ENCODE peak calls at places on chromosome 4, in four cellular contexts. One of them, this sample, is unnamed. For H4K20me1, the result is how much of the 10 kb centered on the place peaks cover.

GRCh38 chr4:98514930-98515809 is 143.2 kb downstream of the TSPAN5 start:
- DNase-seq in IMR-90: peak
- DNase-seq in K562: peak
- DNase-seq in GM12878: no peak
- DNase-seq in this sample: no peak

GRCh38 chr4:148770377-148770776 is 328.2 kb upstream of the NR3C2 start:
- DNase-seq in IMR-90: no peak
- DNase-seq in K562: no peak
- DNase-seq in GM12878: no peak
- DNase-seq in this sample: no peak

GRCh38 chr4:38869511-38869910 is 1.9 kb downstream of the FAM114A1 start:
- DNase-seq in GM12878: no peak
- DNase-seq in K562: no peak
- DNase-seq in IMR-90: no peak
- DNase-seq in this sample: peak

GRCh38 chr4:38669233-38669632 is 5.2 kb downstream of the KLF3 start:
- DNase-seq in GM12878: no peak
- DNase-seq in IMR-90: no peak
- DNase-seq in K562: peak
- DNase-seq in this sample: peak

GRCh38 chr4:7194251-7195137 is 2.2 kb downstream of the SORCS2 start:
- DNase-seq in K562: no peak
- DNase-seq in IMR-90: no peak
- DNase-seq in GM12878: no peak
- DNase-seq in this sample: no peak

GRCh38 chr4:72094054-72094780 is 62.4 kb downstream of the NPFFR2 start:
- DNase-seq in K562: no peak
- DNase-seq in GM12878: no peak
- DNase-seq in IMR-90: no peak
- DNase-seq in this sample: no peak

GRCh38 chr4:15694431-15694830 is 8.4 kb upstream of the BST1 start:
- DNase-seq in K562: no peak
- DNase-seq in GM12878: no peak
- DNase-seq in IMR-90: no peak
- DNase-seq in this sample: no peak

GRCh38 chr4:110628321-110629213 is 5.7 kb upstream of the PITX2 start:
- DNase-seq in GM12878: no peak
- DNase-seq in K562: no peak
- DNase-seq in IMR-90: no peak
- DNase-seq in this sample: no peak

GRCh38 chr4:119035941-119036737 is 99.5 kb upstream of the MYOZ2 start:
- DNase-seq in IMR-90: peak
- DNase-seq in GM12878: no peak
- DNase-seq in K562: no peak
- DNase-seq in this sample: no peak

GRCh38 chr4:75596061-75596460 is 34.3 kb downstream of the CDKL2 start:
- DNase-seq in K562: no peak
- DNase-seq in GM12878: no peak
- DNase-seq in IMR-90: no peak
- DNase-seq in this sample: no peak

GRCh38 chr4:150236626-150237025 is 158.4 kb downstream of the DCLK2 start:
- DNase-seq in K562: no peak
- DNase-seq in GM12878: no peak
- DNase-seq in IMR-90: peak
- DNase-seq in this sample: peak

GRCh38 chr4:53855886-53856260 is 208.5 kb downstream of the CHIC2 start:
- DNase-seq in GM12878: no peak
- DNase-seq in K562: no peak
- DNase-seq in IMR-90: peak
- DNase-seq in this sample: no peak

GRCh38 chr4:124426279-124426678 is 286.3 kb downstream of the ANKRD50 start:
- DNase-seq in IMR-90: no peak
- DNase-seq in GM12878: no peak
- DNase-seq in K562: no peak
- DNase-seq in this sample: no peak

GRCh38 chr4:59094505-59094904 is 1984.3 kb upstream of the IGFBP7 start:
- DNase-seq in IMR-90: no peak
- DNase-seq in GM12878: no peak
- DNase-seq in K562: no peak
- DNase-seq in this sample: no peak

GRCh38 chr4:152486414-152487389 is 49.2 kb downstream of the FBXW7 start:
- DNase-seq in K562: no peak
- DNase-seq in IMR-90: no peak
- DNase-seq in GM12878: no peak
- DNase-seq in this sample: no peak

GRCh38 chr4:103415801-103416200 is 217.7 kb upstream of the CENPE start:
- DNase-seq in K562: no peak
- DNase-seq in IMR-90: no peak
- DNase-seq in GM12878: no peak
- DNase-seq in this sample: no peak

GRCh38 chr4:13657016-13657415 is 29.5 kb upstream of the BOD1L1 start:
- DNase-seq in K562: no peak
- DNase-seq in IMR-90: no peak
- DNase-seq in GM12878: no peak
- DNase-seq in this sample: no peak

GRCh38 chr4:61805979-61806378 is 605.9 kb downstream of the ADGRL3 start:
- DNase-seq in GM12878: no peak
- DNase-seq in IMR-90: no peak
- DNase-seq in K562: no peak
- DNase-seq in this sample: no peak

GRCh38 chr4:126168484-126168883 is 853.7 kb downstream of the FAT4 start:
- DNase-seq in GM12878: no peak
- DNase-seq in K562: no peak
- DNase-seq in IMR-90: no peak
- DNase-seq in this sample: no peak

GRCh38 chr4:104015680-104016079 is 295.9 kb upstream of the TACR3 start:
- DNase-seq in K562: no peak
- DNase-seq in IMR-90: no peak
- DNase-seq in GM12878: no peak
- DNase-seq in this sample: no peak

GRCh38 chr4:183101956-183102480 is 3.0 kb downstream of the WWC2 start:
- DNase-seq in GM12878: no peak
- DNase-seq in K562: no peak
- DNase-seq in IMR-90: no peak
- DNase-seq in this sample: no peak

GRCh38 chr4:54683616-54684346 is 26.0 kb downstream of the KIT start:
- DNase-seq in GM12878: no peak
- DNase-seq in K562: peak
- DNase-seq in IMR-90: no peak
- DNase-seq in this sample: peak

GRCh38 chr4:125303058-125303457 is 11.7 kb upstream of the FAT4 start:
- DNase-seq in GM12878: no peak
- DNase-seq in IMR-90: peak
- DNase-seq in K562: no peak
- DNase-seq in this sample: no peak

GRCh38 chr4:54745031-54745770 is 87.4 kb downstream of the KIT start:
- DNase-seq in K562: no peak
- DNase-seq in IMR-90: peak
- DNase-seq in GM12878: no peak
- DNase-seq in this sample: peak

GRCh38 chr4:65665951-65666523 is 4.3 kb downstream of the EPHA5 start:
- DNase-seq in IMR-90: no peak
- DNase-seq in GM12878: no peak
- DNase-seq in K562: no peak
- DNase-seq in this sample: no peak

GRCh38 chr4:113330200-113330599 is 280.7 kb downstream of the ANK2 start:
- DNase-seq in K562: no peak
- DNase-seq in GM12878: no peak
- DNase-seq in IMR-90: no peak
- DNase-seq in this sample: no peak

GRCh38 chr4:163866728-163867313 is 372.3 kb downstream of the TMA16 start:
- DNase-seq in K562: peak
- DNase-seq in IMR-90: peak
- DNase-seq in GM12878: no peak
- DNase-seq in this sample: no peak

GRCh38 chr4:20520901-20521300 is 179.4 kb upstream of the PACRGL start:
- DNase-seq in K562: no peak
- DNase-seq in IMR-90: peak
- DNase-seq in GM12878: no peak
- DNase-seq in this sample: peak
- TF ChIP-seq FOS in K562: no peak
- TF ChIP-seq FOS in IMR-90: peak
- TF ChIP-seq FOS in GM12878: no peak
- TF ChIP-seq FOS in this sample: peak

GRCh38 chr4:173535932-173536331 is 5.9 kb upstream of the HAND2 start:
- DNase-seq in GM12878: no peak
- DNase-seq in IMR-90: no peak
- DNase-seq in K562: no peak
- DNase-seq in this sample: no peak

GRCh38 chr4:173532725-173533511 is 2.9 kb upstream of the HAND2 start:
- DNase-seq in K562: no peak
- DNase-seq in IMR-90: no peak
- DNase-seq in GM12878: no peak
- DNase-seq in this sample: no peak

GRCh38 chr4:173534439-173534838 is 4.4 kb upstream of the HAND2 start:
- DNase-seq in K562: no peak
- DNase-seq in IMR-90: no peak
- DNase-seq in GM12878: no peak
- DNase-seq in this sample: no peak

GRCh38 chr4:173536808-173537429 is 6.9 kb upstream of the HAND2 start:
- DNase-seq in IMR-90: no peak
- DNase-seq in GM12878: no peak
- DNase-seq in K562: peak
- DNase-seq in this sample: no peak

GRCh38 chr4:173535165-173535737 is 5.2 kb upstream of the HAND2 start:
- DNase-seq in IMR-90: no peak
- DNase-seq in K562: no peak
- DNase-seq in GM12878: no peak
- DNase-seq in this sample: no peak
- H4K20me1 ChIP-seq in IMR-90: under half
- H4K20me1 ChIP-seq in K562: under half
- H4K20me1 ChIP-seq in GM12878: under half
- H4K20me1 ChIP-seq in this sample: under half

GRCh38 chr4:40316782-40317635 is 18.1 kb upstream of the CHRNA9 start:
- DNase-seq in K562: peak
- DNase-seq in IMR-90: peak
- DNase-seq in GM12878: peak
- DNase-seq in this sample: peak
- TF ChIP-seq FOS in K562: peak
- TF ChIP-seq FOS in IMR-90: peak
- TF ChIP-seq FOS in GM12878: no peak
- TF ChIP-seq FOS in this sample: peak

DNA sequence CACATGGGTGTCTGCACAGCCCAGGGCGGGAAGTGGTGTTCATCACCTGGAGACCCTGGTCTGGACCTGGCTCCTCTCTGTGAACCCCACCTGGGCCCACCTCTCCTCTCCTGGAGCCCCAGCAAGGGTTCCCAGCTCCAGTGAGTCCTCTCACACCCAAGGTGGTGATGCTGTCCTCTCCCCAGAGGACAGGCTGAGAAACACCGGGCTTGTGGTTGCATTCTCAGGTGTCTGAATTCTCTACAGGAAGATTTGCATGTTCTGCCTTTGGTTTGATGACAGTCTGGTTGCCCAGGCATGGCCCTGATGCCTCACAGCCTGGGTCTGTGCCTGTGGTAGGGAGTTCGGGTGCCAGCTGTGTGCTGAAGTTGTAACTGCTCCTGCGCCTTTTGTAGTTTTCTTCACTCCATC is 3.8 kb downstream of the MAEA start:
- DNase-seq in K562: no peak
- DNase-seq in GM12878: peak
- DNase-seq in IMR-90: no peak
- DNase-seq in this sample: no peak
- H4K20me1 ChIP-seq in K562: under half
- H4K20me1 ChIP-seq in GM12878: under half
- H4K20me1 ChIP-seq in IMR-90: half or more
- H4K20me1 ChIP-seq in this sample: under half

DNA sequence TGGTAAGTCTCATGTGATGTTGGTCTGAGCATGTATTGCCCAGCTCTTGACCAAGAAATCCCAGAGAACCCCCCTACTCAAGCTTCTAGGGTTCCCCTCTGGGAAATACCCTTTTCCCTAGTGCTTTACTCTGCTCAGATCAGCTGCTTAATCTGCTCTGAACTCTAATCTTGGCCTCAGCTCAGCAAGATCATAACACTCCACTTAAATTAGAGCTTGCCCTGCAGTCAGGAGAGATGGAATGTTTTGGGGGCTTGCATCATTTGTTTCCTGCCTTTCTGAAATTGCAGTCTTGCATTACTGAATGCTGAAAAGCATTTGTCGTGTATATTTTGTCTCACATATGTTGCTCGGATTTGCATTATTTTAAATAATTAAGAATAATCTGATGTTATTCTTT is 1153.6 kb downstream of the FSTL5 start:
- DNase-seq in K562: no peak
- DNase-seq in IMR-90: no peak
- DNase-seq in GM12878: no peak
- DNase-seq in this sample: no peak
- TF ChIP-seq FOS in K562: no peak
- TF ChIP-seq FOS in IMR-90: no peak
- TF ChIP-seq FOS in GM12878: no peak
- TF ChIP-seq FOS in this sample: no peak

DNA sequence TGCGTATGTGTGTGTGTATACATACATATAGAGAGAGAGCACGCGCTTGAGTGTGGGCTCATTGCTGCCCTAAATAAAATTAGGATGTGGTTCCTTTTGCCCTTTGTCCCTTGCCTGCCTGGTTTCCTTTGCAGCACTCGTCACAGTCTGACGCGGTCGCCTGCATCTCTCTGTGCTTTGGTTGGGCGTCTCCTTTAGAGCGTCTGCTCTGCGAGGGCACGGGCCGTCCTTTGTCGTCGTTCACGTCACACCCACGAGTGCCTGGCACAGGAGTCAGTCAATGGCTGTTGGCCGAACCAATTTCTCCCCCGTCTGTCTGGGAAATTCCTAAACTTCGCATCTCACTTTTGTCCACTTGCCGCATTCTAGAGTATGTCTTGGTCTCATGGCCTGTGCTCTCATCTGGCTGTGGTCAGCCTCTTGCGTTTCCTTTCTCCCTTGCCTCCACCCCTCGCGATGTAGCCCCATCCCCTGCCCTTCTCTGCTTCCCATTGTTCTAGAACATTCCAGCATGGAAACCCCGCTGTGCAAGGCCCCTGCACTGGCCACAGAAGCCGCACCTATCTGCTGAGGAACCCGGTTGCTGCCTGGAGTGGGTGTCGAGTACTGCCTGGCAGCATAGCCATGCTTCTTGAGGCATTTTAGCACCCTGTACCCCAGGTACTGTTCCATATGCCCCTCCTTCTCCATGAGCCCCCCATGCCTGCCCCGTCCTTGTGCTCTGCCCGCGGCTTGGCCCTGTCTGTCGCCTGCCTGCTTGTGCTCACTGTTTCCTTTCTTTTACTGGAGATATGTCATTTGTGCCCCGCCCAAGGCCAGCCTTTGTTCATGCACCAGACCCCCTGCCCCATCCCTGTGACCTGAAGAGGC is 8.0 kb downstream of the MAEA start:
- DNase-seq in K562: no peak
- DNase-seq in IMR-90: no peak
- DNase-seq in GM12878: no peak
- DNase-seq in this sample: no peak
- H4K20me1 ChIP-seq in K562: under half
- H4K20me1 ChIP-seq in IMR-90: half or more
- H4K20me1 ChIP-seq in GM12878: under half
- H4K20me1 ChIP-seq in this sample: under half